ENCODE peak calls at places on chromosomes 1 and 21, in eight cellular contexts. L is neural progenitor cell, R is body of pancreas, E is thoracic aorta, B is sigmoid colon, F is choroid plexus epithelial cell, A is lung, T is GM06990. O is an unnamed sample.

GRCh38 chr1:232438476-232438875 is 191.5 kb downstream of the SIPA1L2 start:
- DNase-seq in L (no peak), E (no peak), A (no peak), R (no peak), B (no peak), T (no peak), F (peak), O (no peak)

GRCh38 chr1:186188004-186188539 is 187.0 kb downstream of the TPR start:
- DNase-seq in A (no peak), L (no peak), B (no peak), F (peak), R (no peak), T (no peak), E (no peak), O (peak)

GRCh38 chr1:59083946-59084865 is 212.7 kb upstream of the FGGY start:
- DNase-seq in R (no peak), L (peak), A (no peak), B (no peak), F (peak), E (no peak), T (no peak), O (peak)

GRCh38 chr1:47438321-47439150 is 692 bp downstream of the FOXD2 start:
- DNase-seq in R (no peak), F (peak), A (no peak), E (no peak), L (peak), T (no peak), B (no peak), O (no peak)

GRCh38 chr1:112251766-112252506 is 144.1 kb upstream of the CTTNBP2NL start:
- DNase-seq in B (no peak), L (no peak), F (peak), A (no peak), E (no peak), T (no peak), R (no peak), O (peak)

GRCh38 chr1:41343790-41344679 is 17.2 kb upstream of the FOXO6 start:
- DNase-seq in E (no peak), A (no peak), B (no peak), R (no peak), T (no peak), F (no peak), L (peak), O (no peak)

GRCh38 chr1:176885756-176886155 is 278.8 kb downstream of the ASTN1 start:
- DNase-seq in B (no peak), L (no peak), T (no peak), F (no peak), E (no peak), R (no peak), A (no peak), O (no peak)

GRCh38 chr1:39434797-39435395 is 56.5 kb upstream of the BMP8A start:
- DNase-seq in L (no peak), E (no peak), R (no peak), F (no peak), B (no peak), T (no peak), A (no peak), O (peak)

GRCh38 chr1:247111636-247112478 is 7.7 kb upstream of the ZNF669 start:
- DNase-seq in R (peak), E (no peak), T (no peak), L (peak), A (peak), B (peak), F (peak), O (peak)

GRCh38 chr1:224095339-224095738 is 18.6 kb upstream of the FBXO28 start:
- DNase-seq in R (no peak), A (no peak), B (no peak), E (no peak), F (no peak), L (no peak), T (no peak), O (no peak)

GRCh38 chr1:229341811-229342304 is 989 bp downstream of the CCSAP start:
- DNase-seq in A (no peak), E (no peak), L (no peak), B (peak), R (peak), F (peak), T (no peak), O (peak)

GRCh38 chr1:85282424-85282823 is 6.0 kb upstream of the BCL10 start:
- DNase-seq in F (no peak), A (no peak), B (no peak), R (no peak), E (no peak), T (no peak), L (peak), O (no peak)

GRCh38 chr21:42440187-42440792 is 36.6 kb downstream of the UBASH3A start:
- DNase-seq in E (no peak), F (no peak), L (no peak), B (no peak), T (peak), R (no peak), A (no peak), O (no peak)

GRCh38 chr1:204127597-204128242 is 24.1 kb downstream of the ETNK2 start:
- DNase-seq in L (peak), T (no peak), A (peak), E (no peak), R (peak), B (peak), F (peak), O (peak)

GRCh38 chr1:37174876-37175275 is 140.6 kb upstream of the GRIK3 start:
- DNase-seq in A (no peak), T (no peak), R (no peak), L (no peak), B (no peak), F (no peak), E (no peak), O (no peak)

GRCh38 chr1:223135176-223135575 is 7.9 kb downstream of the TLR5 start:
- DNase-seq in A (peak), B (peak), T (no peak), E (peak), R (no peak), L (no peak), F (no peak), O (peak)

GRCh38 chr1:66439028-66439427 is 94.9 kb upstream of the SGIP1 start:
- DNase-seq in B (no peak), F (peak), L (no peak), A (no peak), T (peak), E (no peak), R (no peak), O (peak)

GRCh38 chr1:179742717-179743678 is at the start of gene FAM163A:
- DNase-seq in B (no peak), R (no peak), E (no peak), T (no peak), F (no peak), L (peak), A (no peak), O (no peak)

GRCh38 chr1:98468111-98468717 is 193.3 kb upstream of the SNX7 start:
- DNase-seq in E (no peak), F (peak), B (no peak), L (peak), A (no peak), R (peak), T (no peak), O (peak)

DNA sequence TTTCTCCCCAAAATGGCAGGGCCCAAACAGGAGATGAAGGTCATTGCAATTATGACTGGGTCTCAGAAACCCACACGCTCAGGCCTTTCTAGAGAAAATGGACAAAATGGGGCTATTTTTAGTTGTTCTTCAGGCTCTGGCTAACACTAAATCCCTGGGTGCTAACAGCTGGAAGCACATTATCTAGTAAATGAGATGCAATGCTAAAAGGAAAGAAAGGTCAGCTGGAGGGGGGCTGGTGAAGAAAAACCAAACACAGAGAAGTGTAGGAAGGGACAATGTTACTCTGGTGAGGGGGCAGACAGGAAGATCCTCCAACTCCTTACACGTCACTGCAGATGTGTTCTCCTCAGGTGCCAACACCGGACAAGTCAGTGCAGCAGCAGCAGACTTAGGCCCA is 137.1 kb upstream of the C8B start:
- DNase-seq in E (no peak), L (no peak), R (no peak), B (no peak), A (no peak), F (no peak), T (no peak), O (no peak)
- H3K4me3 ChIP-seq in E (no peak), L (no peak), R (no peak), B (no peak), A (no peak), F (no peak), T (no peak), O (no peak)

GRCh38 chr1:23798662-23799142 is 1.9 kb downstream of the GALE start:
- DNase-seq in L (no peak), R (peak), F (no peak), E (no peak), T (no peak), B (no peak), A (no peak), O (no peak)
- TF ChIP-seq CTCF in L (peak), R (no peak), F (peak), E (no peak), T (peak), B (no peak), A (no peak), O (no peak)

GRCh38 chr1:161420763-161421455 is 53.2 kb upstream of the CFAP126 start:
- DNase-seq in E (no peak), B (no peak), A (no peak), F (no peak), L (peak), T (no peak), R (no peak), O (no peak)

GRCh38 chr1:161421456-161421855 is 53.8 kb upstream of the CFAP126 start:
- DNase-seq in R (no peak), F (no peak), E (no peak), T (no peak), A (no peak), B (no peak), L (no peak), O (no peak)
- H3K4me3 ChIP-seq in R (no peak), F (no peak), E (no peak), T (no peak), A (no peak), B (no peak), L (peak), O (no peak)

DNA sequence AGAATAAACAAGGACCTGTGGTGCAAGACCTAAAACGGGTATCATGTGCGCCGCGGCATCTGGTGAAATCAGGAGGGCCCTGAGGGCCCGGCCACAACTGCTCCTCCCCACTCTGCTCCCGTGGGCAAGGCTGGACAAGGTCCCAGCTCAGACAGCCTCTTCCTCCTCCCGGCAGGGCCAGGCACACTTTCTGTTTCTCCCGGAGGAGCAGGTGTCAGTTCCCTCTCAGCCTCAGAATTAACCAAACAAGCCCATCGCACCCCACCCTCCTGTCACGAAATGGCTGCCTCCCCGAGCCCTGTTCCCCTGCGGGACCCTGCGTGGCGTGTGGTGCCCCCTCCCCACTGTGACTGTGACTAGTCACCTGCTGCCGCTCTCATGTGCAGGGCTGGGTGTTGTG is 15.2 kb downstream of the PTTG1IP start:
- DNase-seq in L (no peak), E (no peak), A (no peak), T (no peak), R (no peak), B (no peak), F (no peak), O (no peak)
- TF ChIP-seq CTCF in L (no peak), E (no peak), A (no peak), T (no peak), R (no peak), B (no peak), F (no peak), O (no peak)

DNA sequence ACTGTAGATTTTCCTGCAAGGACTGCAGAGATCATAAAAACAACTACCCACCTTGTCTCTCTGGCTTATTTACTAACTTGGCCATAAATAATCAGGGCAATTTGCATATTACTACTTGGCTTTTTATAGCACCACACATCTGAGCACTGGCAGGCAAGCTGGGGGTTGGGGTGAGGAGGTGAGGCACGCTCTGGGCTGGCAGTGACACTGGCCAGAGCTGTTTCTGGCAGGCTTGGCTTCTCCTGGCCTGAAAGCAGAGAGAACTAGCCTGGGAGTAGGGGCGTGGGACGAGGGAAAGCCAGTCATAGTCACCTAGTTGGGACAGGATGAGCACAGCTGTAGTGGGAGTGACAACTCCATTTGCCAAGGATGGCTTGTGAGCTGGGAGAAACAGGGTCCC is 107.3 kb downstream of the CSMD2 start:
- DNase-seq in B (no peak), F (no peak), R (no peak), L (no peak), A (no peak), E (no peak), T (no peak), O (no peak)
- H3K4me3 ChIP-seq in B (no peak), F (no peak), R (no peak), L (no peak), A (no peak), E (no peak), T (no peak), O (no peak)

GRCh38 chr21:17552410-17552809 is 39.6 kb downstream of the CXADR start:
- DNase-seq in T (no peak), E (no peak), R (no peak), L (no peak), A (no peak), B (no peak), F (no peak), O (no peak)

GRCh38 chr21:17554120-17554519 is 41.3 kb downstream of the CXADR start:
- DNase-seq in A (no peak), B (no peak), T (no peak), L (no peak), E (no peak), R (no peak), F (no peak), O (no peak)

GRCh38 chr21:17560377-17560776 is 47.5 kb downstream of the CXADR start:
- DNase-seq in B (no peak), E (no peak), A (no peak), T (no peak), L (no peak), R (no peak), F (peak), O (no peak)

GRCh38 chr21:17550671-17551308 is 37.9 kb downstream of the CXADR start:
- DNase-seq in L (no peak), E (no peak), A (no peak), B (no peak), F (no peak), R (no peak), T (no peak), O (no peak)

GRCh38 chr21:17554619-17555472 is 42.0 kb downstream of the CXADR start:
- DNase-seq in F (no peak), L (peak), A (no peak), E (no peak), T (no peak), R (no peak), B (no peak), O (peak)
- TF ChIP-seq CTCF in F (no peak), L (peak), A (no peak), E (no peak), T (no peak), R (peak), B (no peak), O (peak)

GRCh38 chr1:151728151-151728711 is 6.9 kb downstream of the RIIAD1 start:
- DNase-seq in F (peak), B (peak), L (peak), A (no peak), R (no peak), T (no peak), E (no peak), O (peak)
- H3K4me3 ChIP-seq in F (no peak), B (peak), L (no peak), A (no peak), R (no peak), T (no peak), E (peak), O (no peak)

DNA sequence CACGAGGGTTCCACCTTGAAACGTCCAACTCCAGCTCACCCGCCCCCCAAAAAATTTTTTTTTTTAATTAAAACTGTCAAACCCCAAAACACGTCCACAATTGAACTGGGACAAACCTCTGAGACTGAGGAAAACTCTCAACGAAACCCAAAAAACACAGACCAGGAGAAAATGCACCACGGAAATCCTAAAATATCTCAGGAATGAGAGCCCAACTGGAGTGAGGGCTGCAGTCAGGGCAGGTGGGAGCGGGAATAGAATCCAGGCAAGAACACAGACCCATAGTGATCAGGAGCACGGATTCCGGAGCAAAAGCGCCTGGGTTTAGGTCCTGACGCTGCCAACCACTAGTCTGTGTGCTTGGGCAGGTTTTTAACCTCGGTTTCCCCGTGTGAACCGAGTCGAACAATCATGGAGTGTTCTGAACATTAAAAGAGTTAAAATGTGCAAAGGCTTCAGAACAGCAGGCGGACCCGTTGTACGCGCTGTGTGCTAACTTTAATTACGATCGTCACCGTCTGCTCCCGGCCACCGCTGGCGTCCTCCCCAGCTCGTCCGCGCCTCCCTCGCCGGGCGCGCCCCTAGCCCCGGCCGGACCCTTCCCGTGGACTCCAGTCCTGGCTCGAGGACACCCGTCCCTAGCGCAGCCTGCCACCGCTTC is 624 bp downstream of the ARHGAP29 start:
- DNase-seq in R (peak), E (no peak), T (no peak), L (peak), A (peak), F (peak), B (peak), O (peak)
- TF ChIP-seq CTCF in R (no peak), E (peak), T (no peak), L (peak), A (no peak), F (peak), B (no peak), O (peak)

DNA sequence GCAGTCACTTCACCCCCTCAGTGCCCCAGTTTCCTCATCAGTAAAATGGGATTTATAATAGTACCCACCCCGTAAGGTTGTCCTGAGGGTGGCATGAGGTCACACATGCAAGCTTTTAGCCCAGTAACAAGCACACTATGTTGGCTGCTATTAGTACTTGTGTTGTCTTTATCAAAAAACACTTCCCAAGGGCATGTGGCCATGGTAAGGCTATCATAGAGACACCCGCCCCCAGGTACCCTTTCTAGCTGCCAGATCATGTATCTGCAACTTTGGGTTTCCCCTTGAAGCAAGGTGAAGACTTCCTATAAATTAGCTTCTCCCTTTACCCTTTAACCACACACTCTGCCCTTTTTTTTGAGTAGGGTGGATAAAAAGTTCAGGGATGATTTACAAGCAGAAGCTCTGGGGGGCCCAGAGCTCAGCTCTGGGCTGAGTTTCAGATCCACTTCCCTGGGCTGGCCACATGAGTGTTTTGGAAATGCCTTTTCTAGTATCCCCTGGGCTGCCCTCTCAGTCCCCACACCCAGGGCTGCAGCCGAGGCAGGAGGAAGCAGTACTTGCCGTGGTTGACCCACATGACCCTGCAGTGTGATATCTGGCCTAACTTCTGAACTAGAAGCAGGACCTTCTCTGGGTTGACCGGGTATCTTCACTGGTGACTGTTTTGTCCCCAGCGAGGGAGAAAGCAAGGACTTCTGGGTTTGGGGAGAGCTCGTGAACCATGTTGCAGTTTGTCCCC is 2.0 kb downstream of the ZDHHC18 start:
- DNase-seq in A (no peak), B (no peak), E (no peak), L (no peak), T (peak), R (peak), F (no peak), O (no peak)
- H3K4me3 ChIP-seq in A (no peak), B (no peak), E (no peak), L (no peak), T (peak), R (no peak), F (no peak), O (no peak)

GRCh38 chr1:56416385-56416972 is 162.9 kb downstream of the PLPP3 start:
- DNase-seq in A (no peak), E (no peak), B (no peak), L (no peak), R (no peak), T (no peak), F (peak), O (peak)
- TF ChIP-seq CTCF in A (no peak), E (no peak), B (no peak), L (no peak), R (no peak), T (no peak), F (peak), O (peak)